ENCODE peak calls at places on chromosomes 3 and 15, in ten cellular contexts. E is neuronal stem cell; K is Peyer's patch; M is adipocyte; Z is CD4-positive, CD25-positive, alpha-beta regulatory T cell; R is PC-9; C is psoas muscle; U is OCI-LY7; D is heart left ventricle; H is adrenal gland. L is an unnamed sample. For H3K36me3 and H3K4me1, the result is how much of the 10 kb centered on the place peaks cover.

GRCh38 chr15:52567886-52568568 is 803 bp downstream of the ARPP19 start:
- DNase-seq in E (no peak), K (peak), M (no peak), Z (no peak), R (peak), C (peak), U (peak), D (no peak), H (no peak), L (peak)

GRCh38 chr3:4411236-4411635 is 55.8 kb downstream of the SUMF1 start:
- DNase-seq in E (no peak), K (no peak), M (no peak), Z (no peak), R (no peak), C (no peak), U (no peak), D (no peak), H (no peak), L (no peak)

GRCh38 chr15:62779041-62779810 is 263.3 kb upstream of the TPM1 start:
- DNase-seq in E (no peak), K (no peak), M (peak), Z (no peak), R (no peak), C (no peak), U (no peak), D (no peak), H (no peak), L (no peak)

GRCh38 chr15:56532766-56533455 is 68.0 kb upstream of the MNS1 start:
- DNase-seq in E (no peak), K (no peak), M (peak), Z (no peak), R (no peak), C (no peak), U (peak), D (no peak), H (no peak), L (no peak)

GRCh38 chr3:154275965-154276364 is 48.3 kb downstream of the DHX36 start:
- DNase-seq in E (no peak), K (no peak), M (peak), Z (no peak), R (no peak), C (no peak), U (no peak), D (no peak), H (no peak), L (no peak)

GRCh38 chr3:120202363-120202762 is 82.7 kb downstream of the GPR156 start:
- DNase-seq in E (no peak), K (no peak), M (no peak), Z (no peak), R (no peak), C (no peak), U (no peak), D (no peak), H (no peak), L (no peak)

GRCh38 chr15:34370643-34371042 is 3.6 kb upstream of the LPCAT4 start:
- DNase-seq in E (no peak), K (no peak), M (no peak), Z (no peak), R (no peak), C (no peak), U (no peak), D (no peak), H (no peak), L (no peak)

GRCh38 chr15:55965091-55965490 is 28.3 kb downstream of the NEDD4 start:
- DNase-seq in E (no peak), K (no peak), M (no peak), Z (no peak), R (no peak), C (no peak), U (no peak), D (no peak), H (no peak), L (no peak)

GRCh38 chr3:128584412-128585020 is 66.1 kb downstream of the RPN1 start:
- DNase-seq in E (peak), K (peak), M (peak), Z (no peak), R (peak), C (peak), U (peak), D (peak), H (peak), L (no peak)

GRCh38 chr3:105672996-105673395 is 195.8 kb downstream of the CBLB start:
- DNase-seq in E (no peak), K (no peak), M (no peak), Z (no peak), R (no peak), C (no peak), U (no peak), D (no peak), H (no peak), L (no peak)
- H3K36me3 ChIP-seq in E (under half), K (under half), M (half or more), Z (under half), R (under half), C (half or more), U (under half), D (half or more), H (under half), L (under half)

GRCh38 chr15:39888809-39889208 is 31.3 kb downstream of the GPR176 start:
- DNase-seq in E (no peak), K (no peak), M (no peak), Z (no peak), R (no peak), C (no peak), U (no peak), D (no peak), H (no peak), L (no peak)

GRCh38 chr15:39888243-39888642 is 31.8 kb downstream of the GPR176 start:
- DNase-seq in E (no peak), K (no peak), M (no peak), Z (no peak), R (no peak), C (no peak), U (no peak), D (no peak), H (no peak), L (no peak)

GRCh38 chr15:39887832-39888231 is 32.2 kb downstream of the GPR176 start:
- DNase-seq in E (no peak), K (no peak), M (peak), Z (no peak), R (peak), C (no peak), U (peak), D (no peak), H (peak), L (no peak)

GRCh38 chr15:39890640-39891039 is 29.4 kb downstream of the GPR176 start:
- DNase-seq in E (no peak), K (no peak), M (no peak), Z (no peak), R (no peak), C (no peak), U (no peak), D (no peak), H (no peak), L (no peak)

DNA sequence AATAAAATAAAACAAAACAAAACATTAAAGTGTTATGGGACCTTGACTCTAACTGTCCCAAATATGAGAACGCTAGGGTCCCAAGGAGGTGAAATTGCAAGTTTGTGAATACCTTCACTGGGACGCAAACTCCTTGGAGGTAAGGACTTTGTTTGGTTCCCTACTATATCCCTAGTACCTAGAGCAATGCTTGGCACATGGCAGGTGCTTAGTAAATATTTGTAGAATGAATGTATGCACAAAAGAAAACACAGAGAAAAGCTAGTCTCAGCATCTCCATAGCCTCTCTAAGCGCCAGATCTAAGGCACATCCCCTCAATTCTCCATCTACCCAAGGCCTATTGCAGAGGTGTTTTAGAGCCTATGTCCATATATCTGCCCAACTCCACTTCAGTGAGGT is 30.5 kb downstream of the GPR176 start:
- DNase-seq in E (no peak), K (no peak), M (no peak), Z (no peak), R (no peak), C (no peak), U (no peak), D (no peak), H (no peak), L (no peak)
- H3K4me1 ChIP-seq in E (under half), K (under half), M (under half), Z (under half), R (under half), C (under half), U (under half), D (under half), H (under half), L (under half)

DNA sequence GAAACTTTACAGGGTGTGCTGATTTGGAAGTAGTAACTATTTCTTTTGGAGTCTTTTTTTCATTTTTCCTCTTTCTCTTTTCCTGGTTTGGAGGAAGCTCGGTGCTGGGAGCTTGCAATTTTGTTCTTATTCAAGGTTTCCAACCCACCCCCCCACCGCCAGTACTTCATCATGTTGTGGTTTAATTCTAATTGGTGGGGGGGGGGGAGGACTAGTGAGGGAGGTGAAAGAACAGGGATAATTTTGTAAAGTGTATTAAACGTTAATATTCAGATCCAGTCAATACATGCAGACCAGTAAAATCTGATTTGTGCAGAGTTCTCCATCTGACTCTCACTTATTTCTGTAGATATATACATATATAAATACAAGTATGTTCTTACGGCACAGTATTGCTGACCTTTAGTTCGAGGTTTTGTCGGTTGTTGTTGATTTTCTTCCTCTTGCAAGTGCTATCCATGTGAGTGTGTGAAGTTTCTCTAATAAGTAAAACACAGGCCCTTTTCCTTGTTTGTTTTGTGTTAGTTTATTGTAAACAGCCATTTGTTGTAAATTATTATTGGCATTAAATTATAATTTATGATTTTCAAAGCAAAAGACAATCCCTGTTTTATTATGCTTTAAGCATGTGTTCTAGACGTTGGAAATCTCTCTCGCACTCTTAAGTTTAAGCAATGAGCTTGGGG is 9.3 kb downstream of the NR2F2 start:
- DNase-seq in E (no peak), K (no peak), M (peak), Z (no peak), R (no peak), C (no peak), U (no peak), D (no peak), H (no peak), L (no peak)
- H3K4me3 ChIP-seq in E (peak), K (no peak), M (peak), Z (no peak), R (no peak), C (peak), U (no peak), D (peak), H (peak), L (no peak)

DNA sequence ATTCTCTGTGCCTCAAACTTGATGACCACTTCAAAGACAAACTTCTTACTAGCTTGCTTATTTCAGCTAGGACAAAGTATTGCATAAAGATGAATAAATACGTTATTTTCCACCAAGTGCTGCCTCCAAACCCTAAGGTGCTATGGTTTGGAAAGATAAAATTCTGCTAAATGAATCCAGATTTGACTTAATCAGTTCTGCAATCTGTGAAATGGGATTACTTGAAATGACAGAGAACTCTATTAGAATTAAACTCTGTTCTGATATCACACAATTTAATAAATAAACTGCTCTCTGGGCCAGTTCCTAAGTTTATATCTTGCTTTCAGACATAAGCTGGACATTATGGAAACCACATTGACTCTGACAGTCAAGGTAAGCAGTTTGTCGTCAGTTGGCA is 338.8 kb upstream of the SEMA6D start:
- DNase-seq in E (no peak), K (no peak), M (no peak), Z (no peak), R (no peak), C (no peak), U (no peak), D (no peak), H (no peak), L (no peak)
- H3K36me3 ChIP-seq in E (under half), K (under half), M (under half), Z (under half), R (under half), C (under half), U (under half), D (under half), H (under half), L (under half)

DNA sequence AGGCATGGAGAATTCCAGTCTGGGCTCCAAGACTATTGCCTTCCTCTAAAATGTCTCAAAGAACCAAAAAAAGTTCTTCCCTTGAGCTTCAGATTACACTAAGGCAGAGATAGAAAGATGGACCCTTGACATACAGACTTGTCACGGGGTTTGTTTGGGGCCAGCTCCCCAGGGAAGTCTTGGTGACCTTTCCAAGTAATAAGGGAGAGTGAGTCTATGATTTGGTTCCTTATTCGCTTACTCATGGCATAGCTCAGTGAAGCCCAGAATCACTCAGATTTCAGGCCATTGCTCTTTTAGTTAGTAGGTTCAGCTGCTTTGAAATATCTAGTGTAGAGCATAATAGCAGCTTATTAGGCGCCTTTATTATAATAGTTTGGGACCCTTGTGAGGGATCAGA is 90.3 kb downstream of the PLCL2 start:
- DNase-seq in E (no peak), K (no peak), M (no peak), Z (no peak), R (no peak), C (no peak), U (no peak), D (no peak), H (no peak), L (no peak)
- H3K4me1 ChIP-seq in E (under half), K (under half), M (under half), Z (under half), R (under half), C (under half), U (under half), D (under half), H (under half), L (under half)

GRCh38 chr3:12399226-12399625 is 85.1 kb upstream of the TSEN2 start:
- DNase-seq in E (no peak), K (no peak), M (no peak), Z (no peak), R (no peak), C (no peak), U (no peak), D (no peak), H (no peak), L (no peak)
- H3K4me3 ChIP-seq in E (no peak), K (no peak), M (no peak), Z (no peak), R (no peak), C (no peak), U (no peak), D (no peak), H (no peak), L (no peak)

GRCh38 chr3:56616479-56617006 is 59.6 kb downstream of the CCDC66 start:
- DNase-seq in E (no peak), K (no peak), M (no peak), Z (no peak), R (no peak), C (no peak), U (no peak), D (no peak), H (no peak), L (no peak)
- H3K36me3 ChIP-seq in E (under half), K (under half), M (half or more), Z (half or more), R (under half), C (half or more), U (half or more), D (half or more), H (half or more), L (half or more)

GRCh38 chr3:118213892-118214291 is 820.8 kb downstream of the IGSF11 start:
- DNase-seq in E (no peak), K (no peak), M (no peak), Z (no peak), R (no peak), C (no peak), U (no peak), D (no peak), H (no peak), L (no peak)

GRCh38 chr3:118204052-118204451 is 830.6 kb downstream of the IGSF11 start:
- DNase-seq in E (no peak), K (no peak), M (no peak), Z (no peak), R (no peak), C (no peak), U (no peak), D (no peak), H (no peak), L (no peak)

GRCh38 chr3:118208642-118209041 is 826.0 kb downstream of the IGSF11 start:
- DNase-seq in E (no peak), K (no peak), M (no peak), Z (no peak), R (no peak), C (no peak), U (no peak), D (no peak), H (no peak), L (no peak)
- H3K4me1 ChIP-seq in E (under half), K (under half), M (under half), Z (under half), R (under half), C (under half), U (under half), D (under half), H (under half), L (under half)

GRCh38 chr3:16176391-16177030 is 2.0 kb downstream of the GALNT15 start:
- DNase-seq in E (no peak), K (no peak), M (no peak), Z (no peak), R (no peak), C (no peak), U (no peak), D (no peak), H (no peak), L (no peak)
- H3K4me3 ChIP-seq in E (no peak), K (peak), M (peak), Z (no peak), R (no peak), C (peak), U (no peak), D (peak), H (peak), L (no peak)

L was measured in CD4-positive, alpha-beta memory T cell.